ENCODE peak calls at places on chromosome 22, in four cellular contexts. I, Y, X and P are unnamed samples.

GRCh38 chr22:29041408-29041807 is 20.2 kb downstream of the C22orf31 start:
- DNase-seq in I (no peak), Y (peak), X (peak), P (no peak)

GRCh38 chr22:42695294-42695693 is 25.4 kb downstream of the A4GALT start:
- DNase-seq in I (no peak), Y (no peak), X (no peak), P (no peak)

GRCh38 chr22:37177755-37178154 is 10.3 kb downstream of the C1QTNF6 start:
- DNase-seq in I (no peak), Y (no peak), X (no peak), P (no peak)

GRCh38 chr22:33476716-33477115 is 418.5 kb upstream of the SYN3 start:
- DNase-seq in I (no peak), Y (no peak), X (peak), P (no peak)

GRCh38 chr22:33577862-33578411 is 342.3 kb downstream of the LARGE1 start:
- DNase-seq in I (no peak), Y (no peak), X (no peak), P (no peak)

GRCh38 chr22:29353286-29353685 is 35.1 kb downstream of the AP1B1 start:
- DNase-seq in I (no peak), Y (no peak), X (no peak), P (no peak)

GRCh38 chr22:43241699-43242386 is 54.9 kb upstream of the TTLL12 start:
- DNase-seq in I (no peak), Y (no peak), X (no peak), P (no peak)

GRCh38 chr22:44098021-44098739 is 74.1 kb downstream of the PARVB start:
- DNase-seq in I (no peak), Y (no peak), X (no peak), P (no peak)